ENCODE peak calls at places on chromosomes 11 and 22, in seven cellular contexts. One of them, this sample, is unnamed.

GRCh38 chr22:44360686-44361381 is 48.1 kb upstream of the SHISAL1 start:
- DNase-seq in AG04450: peak; percentile 45
- DNase-seq in Jurkat, Clone E6-1: no peak
- DNase-seq in naive thymus-derived CD4-positive, alpha-beta T cell: no peak
- DNase-seq in NCI-H460: peak; percentile 92
- DNase-seq in cardiac muscle cell: peak; percentile 81
- DNase-seq in activated T-helper 1 cell treated with anti-CD3 and anti-CD28 coated beads, Interleukin-12 subunit alpha, Interleukin-12 subunit beta, Interleukin-2, Interleukin-4 antibody, amounts not matched to agents 30 ng/mL and 10 ng/mL and 1 ng/mL, durations not matched to agents 14 hours and 24 hours and 36 hours: no peak
- DNase-seq in this sample: no peak

GRCh38 chr22:36321797-36322601 is 65.8 kb downstream of the MYH9 start:
- DNase-seq in naive thymus-derived CD4-positive, alpha-beta T cell: no peak
- DNase-seq in activated T-helper 1 cell treated with anti-CD3 and anti-CD28 coated beads, Interleukin-12 subunit alpha, Interleukin-12 subunit beta, Interleukin-2, Interleukin-4 antibody, amounts not matched to agents 30 ng/mL and 10 ng/mL and 1 ng/mL, durations not matched to agents 14 hours and 24 hours and 36 hours: no peak
- DNase-seq in AG04450: no peak
- DNase-seq in NCI-H460: no peak
- DNase-seq in cardiac muscle cell: no peak
- DNase-seq in Jurkat, Clone E6-1: no peak
- DNase-seq in this sample: no peak

GRCh38 chr22:29872145-29872893 is 10.7 kb upstream of the MTMR3 start:
- DNase-seq in Jurkat, Clone E6-1: no peak
- DNase-seq in naive thymus-derived CD4-positive, alpha-beta T cell: no peak
- DNase-seq in NCI-H460: no peak
- DNase-seq in cardiac muscle cell: no peak
- DNase-seq in AG04450: no peak
- DNase-seq in activated T-helper 1 cell treated with anti-CD3 and anti-CD28 coated beads, Interleukin-12 subunit alpha, Interleukin-12 subunit beta, Interleukin-2, Interleukin-4 antibody, amounts not matched to agents 30 ng/mL and 10 ng/mL and 1 ng/mL, durations not matched to agents 14 hours and 24 hours and 36 hours: no peak
- DNase-seq in this sample: no peak

GRCh38 chr11:17472467-17472866 is 4.2 kb downstream of the ABCC8 start:
- DNase-seq in NCI-H460: no peak
- DNase-seq in naive thymus-derived CD4-positive, alpha-beta T cell: no peak
- DNase-seq in activated T-helper 1 cell treated with anti-CD3 and anti-CD28 coated beads, Interleukin-12 subunit alpha, Interleukin-12 subunit beta, Interleukin-2, Interleukin-4 antibody, amounts not matched to agents 30 ng/mL and 10 ng/mL and 1 ng/mL, durations not matched to agents 14 hours and 24 hours and 36 hours: no peak
- DNase-seq in Jurkat, Clone E6-1: no peak
- DNase-seq in AG04450: no peak
- DNase-seq in cardiac muscle cell: no peak
- DNase-seq in this sample: no peak

GRCh38 chr11:134856371-134856971 is 444.4 kb upstream of the B3GAT1 start:
- DNase-seq in naive thymus-derived CD4-positive, alpha-beta T cell: no peak
- DNase-seq in Jurkat, Clone E6-1: no peak
- DNase-seq in cardiac muscle cell: no peak
- DNase-seq in NCI-H460: no peak
- DNase-seq in AG04450: no peak
- DNase-seq in activated T-helper 1 cell treated with anti-CD3 and anti-CD28 coated beads, Interleukin-12 subunit alpha, Interleukin-12 subunit beta, Interleukin-2, Interleukin-4 antibody, amounts not matched to agents 30 ng/mL and 10 ng/mL and 1 ng/mL, durations not matched to agents 14 hours and 24 hours and 36 hours: no peak
- DNase-seq in this sample: no peak

GRCh38 chr11:124799384-124800225 is 601 bp downstream of the MSANTD2 start:
- DNase-seq in activated T-helper 1 cell treated with anti-CD3 and anti-CD28 coated beads, Interleukin-12 subunit alpha, Interleukin-12 subunit beta, Interleukin-2, Interleukin-4 antibody, amounts not matched to agents 30 ng/mL and 10 ng/mL and 1 ng/mL, durations not matched to agents 14 hours and 24 hours and 36 hours: peak; percentile 27
- DNase-seq in AG04450: no peak
- DNase-seq in Jurkat, Clone E6-1: peak; percentile 28
- DNase-seq in NCI-H460: no peak
- DNase-seq in naive thymus-derived CD4-positive, alpha-beta T cell: peak; percentile 45
- DNase-seq in cardiac muscle cell: peak; percentile 19
- DNase-seq in this sample: peak; percentile 30

GRCh38 chr11:131894615-131895544 is 524.5 kb downstream of the NTM start:
- DNase-seq in cardiac muscle cell: peak; percentile 45
- DNase-seq in naive thymus-derived CD4-positive, alpha-beta T cell: no peak
- DNase-seq in activated T-helper 1 cell treated with anti-CD3 and anti-CD28 coated beads, Interleukin-12 subunit alpha, Interleukin-12 subunit beta, Interleukin-2, Interleukin-4 antibody, amounts not matched to agents 30 ng/mL and 10 ng/mL and 1 ng/mL, durations not matched to agents 14 hours and 24 hours and 36 hours: no peak
- DNase-seq in AG04450: no peak
- DNase-seq in NCI-H460: no peak
- DNase-seq in Jurkat, Clone E6-1: no peak
- DNase-seq in this sample: no peak

GRCh38 chr11:45777127-45777969 is 27.6 kb upstream of the SLC35C1 start:
- DNase-seq in naive thymus-derived CD4-positive, alpha-beta T cell: no peak
- DNase-seq in AG04450: no peak
- DNase-seq in Jurkat, Clone E6-1: no peak
- DNase-seq in cardiac muscle cell: peak; percentile 80
- DNase-seq in NCI-H460: no peak
- DNase-seq in activated T-helper 1 cell treated with anti-CD3 and anti-CD28 coated beads, Interleukin-12 subunit alpha, Interleukin-12 subunit beta, Interleukin-2, Interleukin-4 antibody, amounts not matched to agents 30 ng/mL and 10 ng/mL and 1 ng/mL, durations not matched to agents 14 hours and 24 hours and 36 hours: no peak
- DNase-seq in this sample: peak; percentile 8

GRCh38 chr11:19200410-19201201 is 1.2 kb downstream of the CSRP3 start:
- DNase-seq in naive thymus-derived CD4-positive, alpha-beta T cell: no peak
- DNase-seq in activated T-helper 1 cell treated with anti-CD3 and anti-CD28 coated beads, Interleukin-12 subunit alpha, Interleukin-12 subunit beta, Interleukin-2, Interleukin-4 antibody, amounts not matched to agents 30 ng/mL and 10 ng/mL and 1 ng/mL, durations not matched to agents 14 hours and 24 hours and 36 hours: no peak
- DNase-seq in NCI-H460: no peak
- DNase-seq in AG04450: peak; percentile 11
- DNase-seq in Jurkat, Clone E6-1: no peak
- DNase-seq in cardiac muscle cell: peak; percentile 83
- DNase-seq in this sample: peak; percentile 18

GRCh38 chr22:40631925-40632324 is 4.6 kb downstream of the MRTFA start:
- DNase-seq in AG04450: no peak
- DNase-seq in Jurkat, Clone E6-1: no peak
- DNase-seq in naive thymus-derived CD4-positive, alpha-beta T cell: no peak
- DNase-seq in cardiac muscle cell: no peak
- DNase-seq in activated T-helper 1 cell treated with anti-CD3 and anti-CD28 coated beads, Interleukin-12 subunit alpha, Interleukin-12 subunit beta, Interleukin-2, Interleukin-4 antibody, amounts not matched to agents 30 ng/mL and 10 ng/mL and 1 ng/mL, durations not matched to agents 14 hours and 24 hours and 36 hours: no peak
- DNase-seq in NCI-H460: no peak
- DNase-seq in this sample: no peak

GRCh38 chr22:42848941-42849340 is 8.1 kb downstream of the ARFGAP3 start:
- DNase-seq in Jurkat, Clone E6-1: no peak
- DNase-seq in NCI-H460: no peak
- DNase-seq in cardiac muscle cell: no peak
- DNase-seq in AG04450: no peak
- DNase-seq in naive thymus-derived CD4-positive, alpha-beta T cell: no peak
- DNase-seq in activated T-helper 1 cell treated with anti-CD3 and anti-CD28 coated beads, Interleukin-12 subunit alpha, Interleukin-12 subunit beta, Interleukin-2, Interleukin-4 antibody, amounts not matched to agents 30 ng/mL and 10 ng/mL and 1 ng/mL, durations not matched to agents 14 hours and 24 hours and 36 hours: no peak
- DNase-seq in this sample: no peak

GRCh38 chr11:41456288-41456687 is 3.2 kb downstream of the LRRC4C start:
- DNase-seq in activated T-helper 1 cell treated with anti-CD3 and anti-CD28 coated beads, Interleukin-12 subunit alpha, Interleukin-12 subunit beta, Interleukin-2, Interleukin-4 antibody, amounts not matched to agents 30 ng/mL and 10 ng/mL and 1 ng/mL, durations not matched to agents 14 hours and 24 hours and 36 hours: no peak
- DNase-seq in Jurkat, Clone E6-1: no peak
- DNase-seq in cardiac muscle cell: no peak
- DNase-seq in AG04450: no peak
- DNase-seq in NCI-H460: no peak
- DNase-seq in naive thymus-derived CD4-positive, alpha-beta T cell: no peak
- DNase-seq in this sample: no peak

GRCh38 chr22:42150727-42151590 is 20.3 kb upstream of the CYP2D6 start:
- DNase-seq in cardiac muscle cell: no peak
- DNase-seq in AG04450: no peak
- DNase-seq in Jurkat, Clone E6-1: no peak
- DNase-seq in NCI-H460: no peak
- DNase-seq in naive thymus-derived CD4-positive, alpha-beta T cell: no peak
- DNase-seq in activated T-helper 1 cell treated with anti-CD3 and anti-CD28 coated beads, Interleukin-12 subunit alpha, Interleukin-12 subunit beta, Interleukin-2, Interleukin-4 antibody, amounts not matched to agents 30 ng/mL and 10 ng/mL and 1 ng/mL, durations not matched to agents 14 hours and 24 hours and 36 hours: no peak
- DNase-seq in this sample: no peak

GRCh38 chr11:65615950-65616574 is 486 bp downstream of the PCNX3 start:
- DNase-seq in activated T-helper 1 cell treated with anti-CD3 and anti-CD28 coated beads, Interleukin-12 subunit alpha, Interleukin-12 subunit beta, Interleukin-2, Interleukin-4 antibody, amounts not matched to agents 30 ng/mL and 10 ng/mL and 1 ng/mL, durations not matched to agents 14 hours and 24 hours and 36 hours: peak; percentile 44
- DNase-seq in Jurkat, Clone E6-1: no peak
- DNase-seq in NCI-H460: no peak
- DNase-seq in AG04450: no peak
- DNase-seq in naive thymus-derived CD4-positive, alpha-beta T cell: no peak
- DNase-seq in cardiac muscle cell: peak; percentile 31
- DNase-seq in this sample: peak; percentile 67